ENCODE peak calls at places on chromosome 3, in seven cellular contexts. R, F, X, E, M, T and W are unnamed samples.

GRCh38 chr3:142817356-142817755 is 71.5 kb downstream of the PCOLCE2 start:
- DNase-seq in E (no peak), M (no peak), T (no peak), X (no peak), R (no peak), F (no peak), W (no peak)

GRCh38 chr3:22606938-22607337 is 596.2 kb upstream of the UBE2E2 start:
- DNase-seq in E (no peak), X (no peak), F (no peak), R (no peak), T (peak), M (no peak), W (no peak)

GRCh38 chr3:124881976-124882697 is 5.0 kb downstream of the ITGB5 start:
- DNase-seq in X (no peak), R (no peak), M (no peak), T (peak), E (no peak), F (no peak), W (no peak)

GRCh38 chr3:46987485-46988401 is 8.3 kb downstream of the NBEAL2 start:
- DNase-seq in T (peak), E (peak), X (peak), R (no peak), M (no peak), F (peak), W (peak)

GRCh38 chr3:110027446-110027845 is 690.1 kb upstream of the DPPA4 start:
- DNase-seq in T (peak), F (no peak), M (no peak), X (no peak), E (no peak), R (peak), W (no peak)

GRCh38 chr3:181302960-181303359 is 313.4 kb upstream of the DNAJC19 start:
- DNase-seq in R (no peak), M (no peak), X (no peak), T (no peak), E (no peak), F (no peak), W (no peak)

GRCh38 chr3:13176445-13176844 is 103.2 kb upstream of the IQSEC1 start:
- DNase-seq in T (no peak), F (no peak), E (no peak), R (no peak), X (no peak), M (no peak), W (no peak)

GRCh38 chr3:169603661-169604060 is 59.9 kb downstream of the MECOM start:
- DNase-seq in X (no peak), E (no peak), M (no peak), T (no peak), R (no peak), F (no peak), W (no peak)

GRCh38 chr3:178739720-178740119 is 203.5 kb downstream of the KCNMB2 start:
- DNase-seq in M (no peak), R (no peak), F (no peak), X (no peak), T (no peak), E (no peak), W (no peak)

GRCh38 chr3:48709051-48709461 is 8.0 kb downstream of the IP6K2 start:
- DNase-seq in X (no peak), T (peak), R (no peak), F (no peak), M (no peak), E (no peak), W (no peak)

GRCh38 chr3:45995370-45996192 is at the start of gene FYCO1:
- DNase-seq in M (peak), R (peak), E (peak), X (peak), F (peak), T (peak), W (peak)

GRCh38 chr3:182726258-182727142 is 66.8 kb upstream of the ATP11B start:
- DNase-seq in X (no peak), M (no peak), T (no peak), R (no peak), E (no peak), F (no peak), W (no peak)

GRCh38 chr3:86958534-86958933 is 32.4 kb downstream of the VGLL3 start:
- DNase-seq in F (no peak), X (no peak), R (peak), M (no peak), T (peak), E (no peak), W (no peak)

GRCh38 chr3:45547764-45548683 is 46.5 kb upstream of the LIMD1 start:
- DNase-seq in X (no peak), M (no peak), E (no peak), R (no peak), F (no peak), T (no peak), W (no peak)

GRCh38 chr3:116963802-116964201 is 254.2 kb downstream of the TUSC7 start:
- DNase-seq in M (no peak), X (no peak), T (no peak), F (no peak), E (no peak), R (no peak), W (no peak)